ENCODE peak calls at places on chromosomes 5 and 9, in nine cellular contexts. D is HepG2, T is SK-N-SH, L is ovary, E is A549, O is tibial nerve, X is stomach, H is sigmoid colon, S is K562. Q is an unnamed sample.

GRCh38 chr5:4005335-4005734 is 409.7 kb downstream of the IRX1 start:
- DNase-seq in H (no peak), O (no peak), D (no peak), S (no peak), E (no peak), L (no peak), T (no peak), X (no peak), Q (no peak)

GRCh38 chr9:70205366-70206020 is 53.3 kb upstream of the SMC5 start:
- DNase-seq in O (no peak), L (no peak), X (no peak), H (peak; percentile 70), T (no peak), D (no peak), S (no peak), E (no peak), Q (no peak)

GRCh38 chr5:8958602-8959001 is 587.3 kb downstream of the SEMA5A start:
- DNase-seq in E (no peak), X (no peak), S (no peak), O (no peak), H (no peak), D (no peak), T (no peak), L (no peak), Q (no peak)

GRCh38 chr9:84121991-84122523 is 141.5 kb downstream of the RMI1 start:
- DNase-seq in E (no peak), X (no peak), D (no peak), T (peak; percentile 59), L (peak; percentile 25), S (no peak), O (peak; percentile 6), H (no peak), Q (no peak)

GRCh38 chr9:35395076-35395675 is 94.7 kb upstream of the RUSC2 start:
- DNase-seq in O (peak; percentile 13), T (no peak), H (no peak), E (no peak), D (no peak), L (no peak), X (no peak), S (no peak), Q (no peak)

GRCh38 chr5:132013006-132013689 is 1.7 kb upstream of the ACSL6 start:
- DNase-seq in S (no peak), E (no peak), T (no peak), O (no peak), X (peak; percentile 18), H (peak; percentile 38), L (no peak), D (no peak), Q (peak; percentile 64)

GRCh38 chr5:173454764-173455598 is 126.8 kb upstream of the STC2 start:
- DNase-seq in O (no peak), D (peak; percentile 62), T (no peak), H (peak; percentile 84), E (peak; percentile 92), X (no peak), S (peak; percentile 63), L (no peak), Q (peak; percentile 76)

GRCh38 chr9:2039294-2040180 is 24.4 kb downstream of the SMARCA2 start:
- DNase-seq in O (no peak), L (peak; percentile 42), T (no peak), S (no peak), X (no peak), H (peak; percentile 64), E (no peak), D (no peak), Q (no peak)

GRCh38 chr5:66247176-66247960 is 103.3 kb downstream of the SREK1 start:
- DNase-seq in D (peak; percentile 7), H (no peak), L (no peak), S (no peak), T (no peak), E (peak; percentile 66), O (no peak), X (no peak), Q (no peak)

GRCh38 chr5:123545506-123545905 is 33.5 kb downstream of the CSNK1G3 start:
- DNase-seq in H (no peak), E (peak; percentile 6), X (no peak), L (no peak), D (no peak), S (peak; percentile 28), T (no peak), O (no peak), Q (no peak)

GRCh38 chr5:117118499-117118898 is 543.9 kb upstream of the SEMA6A start:
- DNase-seq in O (no peak), D (no peak), S (no peak), L (no peak), H (no peak), X (no peak), E (no peak), T (no peak), Q (no peak)

GRCh38 chr5:91293131-91293530 is 90.0 kb downstream of the ARRDC3 start:
- DNase-seq in D (no peak), E (no peak), S (no peak), O (no peak), L (no peak), T (no peak), X (no peak), H (no peak), Q (no peak)

GRCh38 chr5:124732349-124732875 is 14.0 kb downstream of the ZNF608 start:
- DNase-seq in H (no peak), S (no peak), L (no peak), O (no peak), X (no peak), T (no peak), D (no peak), E (no peak), Q (no peak)

DNA sequence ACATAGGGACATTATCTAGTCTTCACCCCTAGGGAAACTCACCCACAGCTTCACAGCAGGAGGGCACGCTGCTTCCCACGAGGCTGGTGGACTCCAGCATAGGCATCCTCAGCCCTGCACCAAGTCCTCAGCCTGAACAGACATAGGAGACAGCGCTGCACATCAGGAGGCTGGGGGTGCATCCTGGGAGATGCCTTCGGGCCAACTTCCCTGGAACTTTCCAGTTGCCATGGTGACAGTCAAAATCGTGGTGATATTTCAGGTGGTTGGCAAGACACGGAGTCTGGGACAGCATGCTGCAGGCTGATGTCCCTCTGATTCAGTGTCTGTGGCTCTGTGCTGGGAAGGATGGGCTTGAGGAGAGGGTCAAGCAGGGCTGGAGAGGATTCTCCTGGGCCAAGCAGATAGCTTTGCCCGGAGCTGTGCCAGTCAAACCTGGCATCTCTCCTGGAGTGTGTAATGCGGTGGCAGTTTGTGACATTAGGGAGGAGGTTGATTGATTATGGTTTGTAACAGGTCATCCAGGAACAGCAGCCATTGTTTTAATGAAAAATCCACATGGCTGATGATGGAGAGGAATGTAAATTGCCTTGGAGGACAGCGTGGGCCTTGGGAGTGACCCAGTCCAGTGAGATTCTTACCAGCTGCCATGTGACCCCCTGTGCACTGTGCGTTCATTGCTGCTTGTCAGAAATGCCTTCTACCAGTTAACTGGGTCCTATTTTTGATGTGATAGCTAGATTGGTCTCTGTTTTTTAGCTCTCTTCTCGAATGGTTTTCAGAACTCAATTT is 35.7 kb upstream of the SEMA4D start:
- DNase-seq in L (no peak), D (no peak), H (no peak), O (no peak), E (no peak), X (no peak), S (no peak), T (peak; percentile 47), Q (no peak)
- H3K4me1 ChIP-seq in L (no peaks in the 10 kb centered on the region), D (peaks cover 45% of the 10 kb centered on the region), H (no peaks in the 10 kb centered on the region), O (peaks cover 24% of the 10 kb centered on the region), E (peaks cover 5% of the 10 kb centered on the region), X (peaks cover 22% of the 10 kb centered on the region), S (no peaks in the 10 kb centered on the region), T (peaks cover 45% of the 10 kb centered on the region), Q (peaks cover 9% of the 10 kb centered on the region)

GRCh38 chr9:3526166-3526902 is 533 bp upstream of the RFX3 start:
- DNase-seq in X (peak; percentile 90), S (peak; percentile 55), D (peak; percentile 74), L (peak; percentile 89), E (peak; percentile 56), O (peak; percentile 85), T (peak; percentile 88), H (peak; percentile 93), Q (peak; percentile 93)

GRCh38 chr9:3526903-3527652 is 1.3 kb upstream of the RFX3 start:
- DNase-seq in H (no peak), T (peak; percentile 45), S (no peak), E (peak; percentile 27), X (no peak), D (peak; percentile 28), L (peak; percentile 35), O (peak; percentile 20), Q (no peak)

GRCh38 chr9:3528466-3528865 is 2.7 kb upstream of the RFX3 start:
- DNase-seq in L (no peak), T (no peak), D (no peak), O (no peak), S (peak; percentile 8), E (no peak), H (no peak), X (no peak), Q (no peak)

GRCh38 chr9:3525836-3526165 is at the start of gene RFX3:
- DNase-seq in S (peak; percentile 75), H (peak; percentile 95), T (peak; percentile 94), D (peak; percentile 91), X (peak; percentile 90), L (peak; percentile 92), O (peak; percentile 77), E (peak; percentile 69), Q (peak; percentile 93)

GRCh38 chr9:3527653-3527960 is 1.8 kb upstream of the RFX3 start:
- DNase-seq in X (no peak), T (no peak), E (no peak), H (no peak), O (no peak), L (no peak), D (peak; percentile 3), S (no peak), Q (no peak)
- TF ChIP-seq EP300 in X (no peak), T (no peak), E (no peak), H (no peak), O (no peak), L (no peak), D (no peak), S (no peak), Q (no peak)

DNA sequence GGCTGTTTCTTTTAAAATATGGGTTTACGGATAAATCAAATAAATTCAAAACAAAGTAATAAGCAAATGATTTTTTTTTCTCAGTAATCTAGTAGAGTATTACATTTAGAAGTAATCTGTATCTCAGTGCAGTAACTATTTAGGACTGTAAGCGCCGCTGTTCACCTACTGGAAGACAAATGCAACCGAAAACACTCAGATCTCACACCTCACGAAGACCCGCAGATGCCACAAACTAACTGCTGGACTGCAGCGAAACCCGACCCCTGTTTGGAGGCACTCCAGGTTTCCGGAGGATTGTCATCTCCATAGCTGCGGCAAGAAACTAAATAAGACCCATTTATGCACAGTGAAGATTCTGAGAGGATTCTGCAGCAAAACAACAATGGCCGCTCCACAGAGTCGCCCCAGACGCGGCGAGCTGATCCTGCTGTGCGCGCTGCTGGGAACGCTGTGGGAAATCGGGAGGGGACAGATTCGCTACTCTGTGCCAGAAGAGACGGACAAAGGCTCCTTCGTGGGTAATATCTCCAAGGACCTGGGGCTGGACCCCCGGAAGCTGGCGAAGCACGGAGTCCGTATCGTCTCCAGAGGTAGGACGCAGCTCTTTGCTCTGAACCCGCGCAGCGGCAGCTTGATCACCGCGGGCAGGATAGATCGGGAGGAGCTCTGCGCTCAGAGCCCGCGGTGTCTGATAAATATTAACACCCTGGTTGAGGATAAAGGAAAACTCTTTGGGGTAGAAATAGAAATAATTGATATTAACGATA is at the start of gene PCDHGA8:
- DNase-seq in S (no peak), T (no peak), L (no peak), H (no peak), O (no peak), E (no peak), X (no peak), D (no peak), Q (no peak)
- H3K9me3 ChIP-seq in S (no peaks in the 10 kb centered on the region), T (peaks cover 7% of the 10 kb centered on the region), L (peaks cover 50% of the 10 kb centered on the region), H (peaks cover 53% of the 10 kb centered on the region), O (peaks cover 97% of the 10 kb centered on the region), E (peaks cover 68% of the 10 kb centered on the region), X (peaks cover 86% of the 10 kb centered on the region), D (peaks cover 47% of the 10 kb centered on the region), Q (peaks cover 73% of the 10 kb centered on the region)

GRCh38 chr5:119338326-119338957 is 17.4 kb upstream of the TNFAIP8 start:
- DNase-seq in E (no peak), H (no peak), T (no peak), L (no peak), S (no peak), X (no peak), O (no peak), D (no peak), Q (no peak)
- H3K4me1 ChIP-seq in E (peaks cover 25% of the 10 kb centered on the region), H (no peaks in the 10 kb centered on the region), T (peaks cover 16% of the 10 kb centered on the region), L (peaks cover 3% of the 10 kb centered on the region), S (peaks cover 86% of the 10 kb centered on the region), X (peaks cover 77% of the 10 kb centered on the region), O (no peaks in the 10 kb centered on the region), D (peaks cover 13% of the 10 kb centered on the region), Q (peaks cover 39% of the 10 kb centered on the region)